ENCODE peak calls at places on chromosomes 6 and 20, in ten cellular contexts. One of them, this sample, is unnamed.
A peak's percentile ranks its signal among the peaks of the same experiment; 100 is the strongest.

GRCh38 chr20:33281550-33282146 is 1.4 kb upstream of the BPIFB1 start:
- DNase-seq in left ventricle myocardium superior: no peak
- DNase-seq in GM04504: no peak
- DNase-seq in neural crest cell: no peak
- DNase-seq in AML-193: no peak
- DNase-seq in activated CD4-positive, CD25-positive, alpha-beta regulatory T cell treated with anti-CD3 and anti-CD28 coated beads, Interleukin-2, amount 50 U/mL, for 72 hours: no peak
- DNase-seq in NCI-H524 treated with DMSO at 0.1 percent for 48 hours: no peak
- DNase-seq in stimulated activated CD8-positive, alpha-beta memory T cell treated with anti-CD3 and anti-CD28 coated beads, Interleukin-15, amount 100 ng/mL, for 24 hours: no peak
- DNase-seq in naive thymus-derived CD8-positive, alpha-beta T cell: no peak
- DNase-seq in mesothelial cell of epicardium: no peak
- DNase-seq in this sample: no peak

GRCh38 chr6:90319979-90320667 is 23.5 kb upstream of the BACH2 start:
- DNase-seq in activated CD4-positive, CD25-positive, alpha-beta regulatory T cell treated with anti-CD3 and anti-CD28 coated beads, Interleukin-2, amount 50 U/mL, for 72 hours: no peak
- DNase-seq in neural crest cell: no peak
- DNase-seq in naive thymus-derived CD8-positive, alpha-beta T cell: no peak
- DNase-seq in NCI-H524 treated with DMSO at 0.1 percent for 48 hours: no peak
- DNase-seq in stimulated activated CD8-positive, alpha-beta memory T cell treated with anti-CD3 and anti-CD28 coated beads, Interleukin-15, amount 100 ng/mL, for 24 hours: no peak
- DNase-seq in GM04504: no peak
- DNase-seq in AML-193: no peak
- DNase-seq in mesothelial cell of epicardium: no peak
- DNase-seq in left ventricle myocardium superior: no peak
- DNase-seq in this sample: no peak

GRCh38 chr6:162245831-162246230 is 481.7 kb downstream of the PRKN start:
- DNase-seq in GM04504: no peak
- DNase-seq in naive thymus-derived CD8-positive, alpha-beta T cell: no peak
- DNase-seq in AML-193: no peak
- DNase-seq in left ventricle myocardium superior: no peak
- DNase-seq in NCI-H524 treated with DMSO at 0.1 percent for 48 hours: no peak
- DNase-seq in neural crest cell: no peak
- DNase-seq in activated CD4-positive, CD25-positive, alpha-beta regulatory T cell treated with anti-CD3 and anti-CD28 coated beads, Interleukin-2, amount 50 U/mL, for 72 hours: no peak
- DNase-seq in mesothelial cell of epicardium: no peak
- DNase-seq in stimulated activated CD8-positive, alpha-beta memory T cell treated with anti-CD3 and anti-CD28 coated beads, Interleukin-15, amount 100 ng/mL, for 24 hours: no peak
- DNase-seq in this sample: no peak

GRCh38 chr20:53711333-53712211 is 117.9 kb upstream of the ZNF217 start:
- DNase-seq in stimulated activated CD8-positive, alpha-beta memory T cell treated with anti-CD3 and anti-CD28 coated beads, Interleukin-15, amount 100 ng/mL, for 24 hours: no peak
- DNase-seq in GM04504: no peak
- DNase-seq in NCI-H524 treated with DMSO at 0.1 percent for 48 hours: no peak
- DNase-seq in AML-193: no peak
- DNase-seq in mesothelial cell of epicardium: no peak
- DNase-seq in activated CD4-positive, CD25-positive, alpha-beta regulatory T cell treated with anti-CD3 and anti-CD28 coated beads, Interleukin-2, amount 50 U/mL, for 72 hours: no peak
- DNase-seq in naive thymus-derived CD8-positive, alpha-beta T cell: no peak
- DNase-seq in neural crest cell: no peak
- DNase-seq in left ventricle myocardium superior: no peak
- DNase-seq in this sample: no peak

GRCh38 chr6:15623282-15624116 is 39.3 kb downstream of the DTNBP1 start:
- DNase-seq in activated CD4-positive, CD25-positive, alpha-beta regulatory T cell treated with anti-CD3 and anti-CD28 coated beads, Interleukin-2, amount 50 U/mL, for 72 hours: no peak
- DNase-seq in left ventricle myocardium superior: no peak
- DNase-seq in mesothelial cell of epicardium: no peak
- DNase-seq in AML-193: peak; percentile 77
- DNase-seq in GM04504: no peak
- DNase-seq in stimulated activated CD8-positive, alpha-beta memory T cell treated with anti-CD3 and anti-CD28 coated beads, Interleukin-15, amount 100 ng/mL, for 24 hours: no peak
- DNase-seq in naive thymus-derived CD8-positive, alpha-beta T cell: no peak
- DNase-seq in neural crest cell: no peak
- DNase-seq in NCI-H524 treated with DMSO at 0.1 percent for 48 hours: peak; percentile 54
- DNase-seq in this sample: no peak

GRCh38 chr20:46282669-46283068 is 25.6 kb downstream of the CDH22 start:
- DNase-seq in activated CD4-positive, CD25-positive, alpha-beta regulatory T cell treated with anti-CD3 and anti-CD28 coated beads, Interleukin-2, amount 50 U/mL, for 72 hours: no peak
- DNase-seq in left ventricle myocardium superior: no peak
- DNase-seq in mesothelial cell of epicardium: no peak
- DNase-seq in GM04504: no peak
- DNase-seq in naive thymus-derived CD8-positive, alpha-beta T cell: no peak
- DNase-seq in AML-193: no peak
- DNase-seq in stimulated activated CD8-positive, alpha-beta memory T cell treated with anti-CD3 and anti-CD28 coated beads, Interleukin-15, amount 100 ng/mL, for 24 hours: no peak
- DNase-seq in neural crest cell: no peak
- DNase-seq in NCI-H524 treated with DMSO at 0.1 percent for 48 hours: peak; percentile 51
- DNase-seq in this sample: no peak

GRCh38 chr6:41564448-41565142 is 18.4 kb downstream of the FOXP4 start:
- DNase-seq in NCI-H524 treated with DMSO at 0.1 percent for 48 hours: no peak
- DNase-seq in neural crest cell: no peak
- DNase-seq in activated CD4-positive, CD25-positive, alpha-beta regulatory T cell treated with anti-CD3 and anti-CD28 coated beads, Interleukin-2, amount 50 U/mL, for 72 hours: no peak
- DNase-seq in stimulated activated CD8-positive, alpha-beta memory T cell treated with anti-CD3 and anti-CD28 coated beads, Interleukin-15, amount 100 ng/mL, for 24 hours: no peak
- DNase-seq in mesothelial cell of epicardium: no peak
- DNase-seq in AML-193: no peak
- DNase-seq in naive thymus-derived CD8-positive, alpha-beta T cell: no peak
- DNase-seq in GM04504: no peak
- DNase-seq in left ventricle myocardium superior: peak; percentile 11
- DNase-seq in this sample: no peak

GRCh38 chr20:25083773-25084615 is 2.1 kb upstream of the VSX1 start:
- DNase-seq in activated CD4-positive, CD25-positive, alpha-beta regulatory T cell treated with anti-CD3 and anti-CD28 coated beads, Interleukin-2, amount 50 U/mL, for 72 hours: no peak
- DNase-seq in left ventricle myocardium superior: peak; percentile 54
- DNase-seq in GM04504: no peak
- DNase-seq in AML-193: no peak
- DNase-seq in mesothelial cell of epicardium: no peak
- DNase-seq in naive thymus-derived CD8-positive, alpha-beta T cell: peak; percentile 38
- DNase-seq in neural crest cell: peak; percentile 48
- DNase-seq in NCI-H524 treated with DMSO at 0.1 percent for 48 hours: no peak
- DNase-seq in stimulated activated CD8-positive, alpha-beta memory T cell treated with anti-CD3 and anti-CD28 coated beads, Interleukin-15, amount 100 ng/mL, for 24 hours: no peak
- DNase-seq in this sample: no peak

GRCh38 chr6:148405893-148406292 is 63.3 kb downstream of the SASH1 start:
- DNase-seq in AML-193: no peak
- DNase-seq in NCI-H524 treated with DMSO at 0.1 percent for 48 hours: no peak
- DNase-seq in left ventricle myocardium superior: no peak
- DNase-seq in neural crest cell: no peak
- DNase-seq in activated CD4-positive, CD25-positive, alpha-beta regulatory T cell treated with anti-CD3 and anti-CD28 coated beads, Interleukin-2, amount 50 U/mL, for 72 hours: no peak
- DNase-seq in mesothelial cell of epicardium: no peak
- DNase-seq in GM04504: no peak
- DNase-seq in stimulated activated CD8-positive, alpha-beta memory T cell treated with anti-CD3 and anti-CD28 coated beads, Interleukin-15, amount 100 ng/mL, for 24 hours: no peak
- DNase-seq in naive thymus-derived CD8-positive, alpha-beta T cell: no peak
- DNase-seq in this sample: no peak

GRCh38 chr6:71480577-71480976 is 192.0 kb downstream of the OGFRL1 start:
- DNase-seq in activated CD4-positive, CD25-positive, alpha-beta regulatory T cell treated with anti-CD3 and anti-CD28 coated beads, Interleukin-2, amount 50 U/mL, for 72 hours: no peak
- DNase-seq in AML-193: no peak
- DNase-seq in stimulated activated CD8-positive, alpha-beta memory T cell treated with anti-CD3 and anti-CD28 coated beads, Interleukin-15, amount 100 ng/mL, for 24 hours: no peak
- DNase-seq in left ventricle myocardium superior: no peak
- DNase-seq in NCI-H524 treated with DMSO at 0.1 percent for 48 hours: no peak
- DNase-seq in naive thymus-derived CD8-positive, alpha-beta T cell: no peak
- DNase-seq in neural crest cell: no peak
- DNase-seq in mesothelial cell of epicardium: no peak
- DNase-seq in GM04504: no peak
- DNase-seq in this sample: no peak

GRCh38 chr20:50472693-50473610 is 37.2 kb upstream of the PTPN1 start:
- DNase-seq in left ventricle myocardium superior: no peak
- DNase-seq in activated CD4-positive, CD25-positive, alpha-beta regulatory T cell treated with anti-CD3 and anti-CD28 coated beads, Interleukin-2, amount 50 U/mL, for 72 hours: no peak
- DNase-seq in naive thymus-derived CD8-positive, alpha-beta T cell: no peak
- DNase-seq in AML-193: peak; percentile 20
- DNase-seq in stimulated activated CD8-positive, alpha-beta memory T cell treated with anti-CD3 and anti-CD28 coated beads, Interleukin-15, amount 100 ng/mL, for 24 hours: no peak
- DNase-seq in neural crest cell: no peak
- DNase-seq in mesothelial cell of epicardium: no peak
- DNase-seq in NCI-H524 treated with DMSO at 0.1 percent for 48 hours: no peak
- DNase-seq in GM04504: no peak
- DNase-seq in this sample: no peak

GRCh38 chr6:20631525-20631924 is 97.3 kb downstream of the CDKAL1 start:
- DNase-seq in NCI-H524 treated with DMSO at 0.1 percent for 48 hours: no peak
- DNase-seq in stimulated activated CD8-positive, alpha-beta memory T cell treated with anti-CD3 and anti-CD28 coated beads, Interleukin-15, amount 100 ng/mL, for 24 hours: no peak
- DNase-seq in mesothelial cell of epicardium: no peak
- DNase-seq in naive thymus-derived CD8-positive, alpha-beta T cell: no peak
- DNase-seq in GM04504: no peak
- DNase-seq in activated CD4-positive, CD25-positive, alpha-beta regulatory T cell treated with anti-CD3 and anti-CD28 coated beads, Interleukin-2, amount 50 U/mL, for 72 hours: no peak
- DNase-seq in left ventricle myocardium superior: no peak
- DNase-seq in AML-193: no peak
- DNase-seq in neural crest cell: no peak
- DNase-seq in this sample: no peak

GRCh38 chr6:105619971-105620741 is 217.3 kb upstream of the PREP start:
- DNase-seq in GM04504: no peak
- DNase-seq in activated CD4-positive, CD25-positive, alpha-beta regulatory T cell treated with anti-CD3 and anti-CD28 coated beads, Interleukin-2, amount 50 U/mL, for 72 hours: no peak
- DNase-seq in neural crest cell: no peak
- DNase-seq in NCI-H524 treated with DMSO at 0.1 percent for 48 hours: no peak
- DNase-seq in naive thymus-derived CD8-positive, alpha-beta T cell: no peak
- DNase-seq in mesothelial cell of epicardium: no peak
- DNase-seq in AML-193: no peak
- DNase-seq in stimulated activated CD8-positive, alpha-beta memory T cell treated with anti-CD3 and anti-CD28 coated beads, Interleukin-15, amount 100 ng/mL, for 24 hours: no peak
- DNase-seq in left ventricle myocardium superior: no peak
- DNase-seq in this sample: no peak